ENCODE peak calls at places on chromosomes 7 and 10, in five cellular contexts. Y is SK-N-DZ; O is stimulated activated CD8-positive, alpha-beta memory T cell treated with anti-CD3 and anti-CD28 coated beads, Interleukin-7, amount 100 ng/mL, for 1 hour; L is sciatic nerve; P is SHP77. X is an unnamed sample.

GRCh38 chr7:92827464-92827863 is 8.9 kb downstream of the CDK6 start:
- DNase-seq in P (no peak), L (no peak), O (no peak), Y (peak), X (no peak)

GRCh38 chr10:16314259-16314658 is 122.6 kb upstream of the PTER start:
- DNase-seq in L (no peak), P (no peak), Y (no peak), O (no peak), X (no peak)

GRCh38 chr7:96992624-96993452 is 12.5 kb upstream of the DLX6 start:
- DNase-seq in Y (no peak), P (no peak), O (no peak), L (no peak), X (no peak)

GRCh38 chr10:4825868-4826787 is at the start of gene AKR1E2:
- DNase-seq in O (peak), L (peak), Y (peak), P (peak), X (peak)

GRCh38 chr10:86649471-86650150 is 4.7 kb upstream of the OPN4 start:
- DNase-seq in Y (no peak), P (no peak), O (no peak), L (no peak), X (peak)

GRCh38 chr7:104548861-104549260 is 220.5 kb downstream of the LHFPL3 start:
- DNase-seq in L (no peak), Y (no peak), O (no peak), P (no peak), X (peak)

GRCh38 chr10:46233101-46233500 is 53.7 kb upstream of the ANTXRL start:
- DNase-seq in P (no peak), Y (no peak), L (no peak), O (no peak), X (no peak)

GRCh38 chr10:87635498-87636312 is 24.0 kb upstream of the PAPSS2 start:
- DNase-seq in Y (no peak), L (no peak), P (no peak), O (no peak), X (no peak)

GRCh38 chr7:43244232-43244631 is 131.8 kb downstream of the HECW1 start:
- DNase-seq in L (no peak), P (no peak), Y (no peak), O (no peak), X (no peak)

GRCh38 chr7:150890853-150891584 is 38.7 kb downstream of the AOC1 start:
- DNase-seq in Y (no peak), O (no peak), L (no peak), P (no peak), X (peak)

GRCh38 chr10:19592276-19592675 is 224.0 kb upstream of the PLXDC2 start:
- DNase-seq in P (no peak), L (no peak), O (no peak), Y (no peak), X (no peak)

GRCh38 chr10:119769886-119770285 is 44.0 kb downstream of the INPP5F start:
- DNase-seq in Y (no peak), L (no peak), P (no peak), O (no peak), X (no peak)

GRCh38 chr7:99014113-99014985 is 129.6 kb downstream of the SMURF1 start:
- DNase-seq in P (no peak), L (peak), Y (no peak), O (no peak), X (no peak)

GRCh38 chr10:16950686-16951681 is 133.8 kb upstream of the RSU1 start:
- DNase-seq in P (no peak), Y (no peak), L (no peak), O (no peak), X (peak)

GRCh38 chr10:97136744-97137143 is 49.0 kb downstream of the SLIT1 start:
- DNase-seq in P (no peak), Y (no peak), O (no peak), L (no peak), X (no peak)

GRCh38 chr10:124172241-124172661 is 78.9 kb upstream of the CHST15 start:
- DNase-seq in L (no peak), Y (no peak), P (no peak), O (no peak), X (no peak)

GRCh38 chr7:44222776-44223261 is 22.0 kb downstream of the YKT6 start:
- DNase-seq in P (no peak), O (no peak), L (no peak), Y (no peak), X (no peak)

GRCh38 chr7:7639421-7639820 is 1.1 kb upstream of the UMAD1 start:
- DNase-seq in P (no peak), Y (no peak), L (no peak), O (no peak), X (no peak)

GRCh38 chr7:157397751-157398691 is 61.2 kb downstream of the DNAJB6 start:
- DNase-seq in P (peak), Y (peak), L (no peak), O (no peak), X (peak)

GRCh38 chr7:130065500-130066152 is 4.7 kb upstream of the KLHDC10 start:
- DNase-seq in Y (no peak), P (no peak), L (no peak), O (no peak), X (no peak)

GRCh38 chr7:77558598-77558997 is 21.5 kb downstream of the PTPN12 start:
- DNase-seq in O (no peak), L (no peak), P (no peak), Y (no peak), X (no peak)

GRCh38 chr10:128631801-128632241 is 505.6 kb upstream of the MKI67 start:
- DNase-seq in O (no peak), Y (peak), P (no peak), L (no peak), X (peak)

GRCh38 chr7:157267516-157267915 is 69.3 kb upstream of the DNAJB6 start:
- DNase-seq in O (no peak), P (no peak), L (peak), Y (no peak), X (no peak)

GRCh38 chr10:28180654-28181053 is 122.2 kb downstream of the MPP7 start:
- DNase-seq in P (no peak), L (no peak), O (no peak), Y (no peak), X (peak)

GRCh38 chr7:24406053-24406561 is 122.1 kb downstream of the NPY start:
- DNase-seq in O (no peak), Y (no peak), P (no peak), L (no peak), X (peak)

GRCh38 chr7:127905491-127906330 is 125.5 kb downstream of the LRRC4 start:
- DNase-seq in Y (no peak), O (no peak), L (no peak), P (no peak), X (no peak)

GRCh38 chr10:91046891-91047290 is 126.0 kb upstream of the ANKRD1 start:
- DNase-seq in L (no peak), O (no peak), P (no peak), Y (no peak), X (no peak)

GRCh38 chr7:50436133-50436802 is 13.9 kb downstream of the FIGNL1 start:
- DNase-seq in P (no peak), Y (no peak), L (no peak), O (no peak), X (no peak)

GRCh38 chr7:103879411-103879810 is 110.0 kb downstream of the RELN start:
- DNase-seq in P (no peak), O (no peak), L (no peak), Y (peak), X (no peak)

GRCh38 chr7:12481722-12482121 is 78.1 kb upstream of the VWDE start:
- DNase-seq in P (no peak), L (no peak), O (no peak), Y (no peak), X (no peak)

GRCh38 chr7:94298943-94299342 is 95.8 kb upstream of the COL1A2 start:
- DNase-seq in P (no peak), Y (no peak), L (no peak), O (no peak), X (no peak)

GRCh38 chr7:124992881-124993562 is 63.4 kb upstream of the POT1 start:
- DNase-seq in L (no peak), Y (no peak), O (no peak), P (no peak), X (no peak)

X was measured in NCI-H82.